ENCODE peak calls at places on chromosomes 7 and 10, in seven cellular contexts. One of them, this sample, is unnamed.

GRCh38 chr10:28564905-28565304 is 32.0 kb downstream of the WAC start:
- DNase-seq in lower leg skin: no peak
- DNase-seq in uterus: no peak
- DNase-seq in HCT116: no peak
- DNase-seq in adrenal gland: no peak
- DNase-seq in testis: no peak
- DNase-seq in breast epithelium: no peak
- DNase-seq in this sample: no peak

GRCh38 chr10:126459878-126460481 is 71.7 kb upstream of the ADAM12 start:
- DNase-seq in lower leg skin: no peak
- DNase-seq in uterus: no peak
- DNase-seq in HCT116: peak
- DNase-seq in adrenal gland: no peak
- DNase-seq in testis: no peak
- DNase-seq in breast epithelium: no peak
- DNase-seq in this sample: no peak

GRCh38 chr7:30992414-30992813 is 28.7 kb downstream of the GHRHR start:
- DNase-seq in lower leg skin: no peak
- DNase-seq in uterus: no peak
- DNase-seq in HCT116: no peak
- DNase-seq in adrenal gland: no peak
- DNase-seq in testis: no peak
- DNase-seq in breast epithelium: no peak
- DNase-seq in this sample: no peak

GRCh38 chr7:128091106-128091505 is 59.9 kb upstream of the LRRC4 start:
- DNase-seq in lower leg skin: no peak
- DNase-seq in uterus: no peak
- DNase-seq in HCT116: no peak
- DNase-seq in adrenal gland: peak
- DNase-seq in testis: peak
- DNase-seq in breast epithelium: no peak
- DNase-seq in this sample: no peak

GRCh38 chr10:113230018-113230610 is 280.1 kb downstream of the TCF7L2 start:
- DNase-seq in lower leg skin: peak
- DNase-seq in uterus: no peak
- DNase-seq in HCT116: no peak
- DNase-seq in adrenal gland: no peak
- DNase-seq in testis: no peak
- DNase-seq in breast epithelium: no peak
- DNase-seq in this sample: no peak

GRCh38 chr7:36971515-36972139 is 247.3 kb upstream of the AOAH start:
- DNase-seq in lower leg skin: no peak
- DNase-seq in uterus: no peak
- DNase-seq in HCT116: no peak
- DNase-seq in adrenal gland: no peak
- DNase-seq in testis: no peak
- DNase-seq in breast epithelium: no peak
- DNase-seq in this sample: no peak

GRCh38 chr7:122652851-122653250 is 46.1 kb downstream of the RNF133 start:
- DNase-seq in lower leg skin: no peak
- DNase-seq in uterus: no peak
- DNase-seq in HCT116: no peak
- DNase-seq in adrenal gland: no peak
- DNase-seq in testis: no peak
- DNase-seq in breast epithelium: no peak
- DNase-seq in this sample: no peak

GRCh38 chr10:25633542-25633941 is 300.5 kb upstream of the MYO3A start:
- DNase-seq in lower leg skin: no peak
- DNase-seq in uterus: no peak
- DNase-seq in HCT116: no peak
- DNase-seq in adrenal gland: no peak
- DNase-seq in testis: no peak
- DNase-seq in breast epithelium: no peak
- DNase-seq in this sample: no peak

GRCh38 chr10:84344560-84344959 is 16.2 kb downstream of the CCSER2 start:
- DNase-seq in lower leg skin: no peak
- DNase-seq in uterus: no peak
- DNase-seq in HCT116: no peak
- DNase-seq in adrenal gland: no peak
- DNase-seq in testis: no peak
- DNase-seq in breast epithelium: no peak
- DNase-seq in this sample: no peak

GRCh38 chr10:24554036-24554435 is 169.7 kb downstream of the ARHGAP21 start:
- DNase-seq in lower leg skin: peak
- DNase-seq in uterus: no peak
- DNase-seq in HCT116: no peak
- DNase-seq in adrenal gland: no peak
- DNase-seq in testis: no peak
- DNase-seq in breast epithelium: no peak
- DNase-seq in this sample: no peak

GRCh38 chr10:21751341-21752310 is 217.6 kb downstream of the MLLT10 start:
- DNase-seq in lower leg skin: no peak
- DNase-seq in uterus: no peak
- DNase-seq in HCT116: peak
- DNase-seq in adrenal gland: no peak
- DNase-seq in testis: no peak
- DNase-seq in breast epithelium: no peak
- DNase-seq in this sample: peak

GRCh38 chr10:103397191-103397825 is 882 bp downstream of the PDCD11 start:
- DNase-seq in lower leg skin: peak
- DNase-seq in uterus: no peak
- DNase-seq in HCT116: no peak
- DNase-seq in adrenal gland: peak
- DNase-seq in testis: no peak
- DNase-seq in breast epithelium: no peak
- DNase-seq in this sample: no peak

GRCh38 chr7:50667789-50668226 is 102.6 kb upstream of the DDC start:
- DNase-seq in lower leg skin: no peak
- DNase-seq in uterus: peak
- DNase-seq in HCT116: no peak
- DNase-seq in adrenal gland: peak
- DNase-seq in testis: peak
- DNase-seq in breast epithelium: no peak
- DNase-seq in this sample: no peak

GRCh38 chr7:116173051-116174028 is 37.0 kb upstream of the TES start:
- DNase-seq in lower leg skin: no peak
- DNase-seq in uterus: no peak
- DNase-seq in HCT116: peak
- DNase-seq in adrenal gland: no peak
- DNase-seq in testis: no peak
- DNase-seq in breast epithelium: no peak
- DNase-seq in this sample: peak

GRCh38 chr10:6059506-6059905 is 2.7 kb downstream of the IL2RA start:
- DNase-seq in lower leg skin: no peak
- DNase-seq in uterus: no peak
- DNase-seq in HCT116: no peak
- DNase-seq in adrenal gland: no peak
- DNase-seq in testis: no peak
- DNase-seq in breast epithelium: no peak
- DNase-seq in this sample: no peak

GRCh38 chr10:118333871-118334270 is 8.3 kb downstream of the FAM204A start:
- DNase-seq in lower leg skin: no peak
- DNase-seq in uterus: no peak
- DNase-seq in HCT116: no peak
- DNase-seq in adrenal gland: no peak
- DNase-seq in testis: no peak
- DNase-seq in breast epithelium: no peak
- DNase-seq in this sample: no peak

GRCh38 chr7:79410345-79410744 is 43.1 kb downstream of the MAGI2 start:
- DNase-seq in lower leg skin: no peak
- DNase-seq in uterus: no peak
- DNase-seq in HCT116: no peak
- DNase-seq in adrenal gland: no peak
- DNase-seq in testis: no peak
- DNase-seq in breast epithelium: no peak
- DNase-seq in this sample: no peak

GRCh38 chr10:30384791-30385201 is 35.7 kb upstream of the MTPAP start:
- DNase-seq in lower leg skin: peak
- DNase-seq in uterus: no peak
- DNase-seq in HCT116: peak
- DNase-seq in adrenal gland: no peak
- DNase-seq in testis: peak
- DNase-seq in breast epithelium: no peak
- DNase-seq in this sample: peak

GRCh38 chr10:43076311-43076875 is 476 bp upstream of the RET start:
- DNase-seq in lower leg skin: no peak
- DNase-seq in uterus: no peak
- DNase-seq in HCT116: no peak
- DNase-seq in adrenal gland: no peak
- DNase-seq in testis: peak
- DNase-seq in breast epithelium: no peak
- DNase-seq in this sample: no peak

GRCh38 chr7:1561036-1561940 is 5.3 kb upstream of the TMEM184A start:
- DNase-seq in lower leg skin: no peak
- DNase-seq in uterus: no peak
- DNase-seq in HCT116: no peak
- DNase-seq in adrenal gland: no peak
- DNase-seq in testis: no peak
- DNase-seq in breast epithelium: no peak
- DNase-seq in this sample: no peak

GRCh38 chr7:34247468-34247867 is 342.1 kb downstream of the BMPER start:
- DNase-seq in lower leg skin: no peak
- DNase-seq in uterus: no peak
- DNase-seq in HCT116: no peak
- DNase-seq in adrenal gland: no peak
- DNase-seq in testis: no peak
- DNase-seq in breast epithelium: no peak
- DNase-seq in this sample: no peak

GRCh38 chr7:48337012-48337621 is 165.9 kb downstream of the ABCA13 start:
- DNase-seq in lower leg skin: no peak
- DNase-seq in uterus: no peak
- DNase-seq in HCT116: no peak
- DNase-seq in adrenal gland: no peak
- DNase-seq in testis: peak
- DNase-seq in breast epithelium: no peak
- DNase-seq in this sample: peak

GRCh38 chr7:130874071-130874915 is 140.3 kb upstream of the KLF14 start:
- DNase-seq in lower leg skin: no peak
- DNase-seq in uterus: no peak
- DNase-seq in HCT116: no peak
- DNase-seq in adrenal gland: no peak
- DNase-seq in testis: no peak
- DNase-seq in breast epithelium: no peak
- DNase-seq in this sample: no peak
- TF ChIP-seq POLR2A in lower leg skin: no peak
- TF ChIP-seq POLR2A in uterus: no peak
- TF ChIP-seq POLR2A in HCT116: no peak
- TF ChIP-seq POLR2A in adrenal gland: no peak
- TF ChIP-seq POLR2A in testis: no peak
- TF ChIP-seq POLR2A in breast epithelium: no peak
- TF ChIP-seq POLR2A in this sample: no peak

GRCh38 chr7:45573636-45574470 is at the start of gene ADCY1:
- DNase-seq in lower leg skin: no peak
- DNase-seq in uterus: no peak
- DNase-seq in HCT116: no peak
- DNase-seq in adrenal gland: no peak
- DNase-seq in testis: no peak
- DNase-seq in breast epithelium: no peak
- DNase-seq in this sample: peak
- TF ChIP-seq POLR2A in lower leg skin: no peak
- TF ChIP-seq POLR2A in uterus: no peak
- TF ChIP-seq POLR2A in HCT116: no peak
- TF ChIP-seq POLR2A in adrenal gland: no peak
- TF ChIP-seq POLR2A in testis: no peak
- TF ChIP-seq POLR2A in breast epithelium: no peak
- TF ChIP-seq POLR2A in this sample: no peak

DNA sequence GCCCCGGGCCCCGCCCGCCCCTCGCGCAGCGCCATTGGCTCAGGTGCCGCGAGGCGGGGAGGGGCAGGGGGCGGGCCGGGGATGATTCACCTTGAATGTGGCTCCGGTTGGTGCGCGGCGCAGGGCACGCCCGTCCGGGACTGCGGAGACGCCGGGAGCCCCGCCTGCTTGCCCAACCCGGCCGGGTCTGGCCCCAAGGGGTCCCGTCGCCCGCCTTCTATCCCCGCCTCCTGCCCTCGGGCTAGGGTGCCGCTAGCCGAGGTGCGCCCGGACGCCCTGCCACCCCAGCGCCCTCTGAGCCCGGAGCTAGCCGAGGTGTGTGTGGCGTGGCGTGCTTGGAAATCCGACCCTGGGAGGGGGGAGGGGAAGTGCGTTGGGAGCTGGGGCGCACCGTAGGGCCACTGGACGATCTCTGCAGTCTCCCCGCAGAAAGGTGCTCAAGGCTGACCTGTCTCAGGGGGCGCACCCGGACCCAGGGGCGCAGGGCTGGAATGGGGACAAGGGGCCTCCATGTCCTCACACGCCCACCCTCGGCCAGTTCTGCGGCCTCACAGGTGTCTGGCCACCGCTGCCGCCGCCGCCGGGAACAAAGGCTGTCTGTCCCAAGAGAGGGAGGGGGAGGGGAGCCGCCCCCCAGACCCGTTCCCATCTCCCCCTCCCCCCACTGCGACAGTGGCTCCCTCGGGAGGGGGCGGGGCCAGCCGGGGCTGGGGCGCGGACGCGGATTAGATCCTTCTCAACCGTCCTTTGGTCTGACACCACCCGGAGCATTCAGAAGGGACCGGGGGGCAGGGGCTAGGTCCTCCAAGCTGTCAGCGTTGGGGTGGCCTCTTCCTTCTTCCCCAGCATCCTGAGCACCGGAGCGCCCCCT is 169.0 kb downstream of the NRF1 start:
- DNase-seq in lower leg skin: peak
- DNase-seq in uterus: no peak
- DNase-seq in HCT116: peak
- DNase-seq in adrenal gland: peak
- DNase-seq in testis: peak
- DNase-seq in breast epithelium: peak
- DNase-seq in this sample: peak
- TF ChIP-seq POLR2A in lower leg skin: no peak
- TF ChIP-seq POLR2A in uterus: no peak
- TF ChIP-seq POLR2A in HCT116: no peak
- TF ChIP-seq POLR2A in adrenal gland: no peak
- TF ChIP-seq POLR2A in testis: no peak
- TF ChIP-seq POLR2A in breast epithelium: no peak
- TF ChIP-seq POLR2A in this sample: no peak

DNA sequence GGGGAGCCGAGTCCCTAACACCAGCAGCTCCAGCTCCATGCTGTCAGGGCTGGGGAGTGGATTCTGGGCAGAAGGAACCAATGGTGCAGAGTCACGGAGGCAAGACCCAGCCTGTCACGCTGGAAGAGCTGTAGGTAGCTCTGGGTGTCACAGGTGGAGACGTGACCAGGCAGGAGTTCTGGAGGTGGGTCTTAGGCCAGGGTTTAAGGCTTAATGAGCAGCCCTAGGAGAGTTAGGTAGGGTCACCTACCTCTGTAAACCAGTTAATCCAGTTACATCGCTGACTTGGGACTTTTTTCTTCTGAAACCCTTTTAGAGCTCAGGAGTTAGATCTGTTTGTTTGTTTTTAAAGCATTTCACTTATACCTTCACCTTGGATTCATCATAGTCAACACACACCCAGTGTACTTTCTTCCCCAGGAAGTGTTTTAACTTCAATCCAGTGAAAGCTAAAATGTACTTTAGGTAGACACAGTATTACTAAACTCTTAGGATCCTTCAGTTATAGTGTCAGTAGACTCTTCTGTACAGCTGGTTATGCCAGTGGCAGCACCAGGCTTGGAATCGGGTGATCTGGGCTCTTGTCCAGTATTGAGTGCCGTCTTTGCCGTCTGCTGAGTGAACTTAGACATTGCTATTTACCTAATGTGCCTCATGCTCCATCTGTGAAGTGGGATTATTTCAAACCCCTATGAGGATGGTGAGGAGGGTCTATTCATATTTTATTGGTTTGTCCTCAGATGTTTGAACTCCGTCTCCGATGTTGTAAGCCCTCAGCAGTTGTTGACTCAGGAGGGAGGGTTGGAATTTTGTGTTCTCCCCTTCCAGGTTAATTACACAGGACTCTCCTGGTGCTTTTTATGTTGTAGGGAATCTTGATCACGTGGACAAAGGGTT is 31.0 kb downstream of the TACR2 start:
- DNase-seq in lower leg skin: no peak
- DNase-seq in uterus: no peak
- DNase-seq in HCT116: no peak
- DNase-seq in adrenal gland: no peak
- DNase-seq in testis: no peak
- DNase-seq in breast epithelium: no peak
- DNase-seq in this sample: no peak
- TF ChIP-seq POLR2A in lower leg skin: no peak
- TF ChIP-seq POLR2A in uterus: no peak
- TF ChIP-seq POLR2A in HCT116: no peak
- TF ChIP-seq POLR2A in adrenal gland: no peak
- TF ChIP-seq POLR2A in testis: no peak
- TF ChIP-seq POLR2A in breast epithelium: no peak
- TF ChIP-seq POLR2A in this sample: no peak

This sample was measured in erythroblast.